ENCODE peak calls at places on chromosome 12, in eight cellular contexts. One of them, this sample, is unnamed.

GRCh38 chr12:96908170-96908675 is 1.2 kb downstream of the NEDD1 start:
- DNase-seq in right lobe of liver: no peak
- DNase-seq in lung: no peak
- DNase-seq in Karpas-422: no peak
- DNase-seq in tibial artery: no peak
- DNase-seq in effector memory CD4-positive, alpha-beta T cell: no peak
- DNase-seq in uterus: no peak
- DNase-seq in osteoblast: no peak
- DNase-seq in this sample: no peak

GRCh38 chr12:252634-253033 is 10.0 kb downstream of the SLC6A13 start:
- DNase-seq in right lobe of liver: no peak
- DNase-seq in lung: peak; percentile 23
- DNase-seq in Karpas-422: no peak
- DNase-seq in tibial artery: no peak
- DNase-seq in effector memory CD4-positive, alpha-beta T cell: no peak
- DNase-seq in uterus: no peak
- DNase-seq in osteoblast: no peak
- DNase-seq in this sample: no peak

GRCh38 chr12:93776581-93777018 is 99.4 kb downstream of the CRADD start:
- DNase-seq in right lobe of liver: no peak
- DNase-seq in lung: no peak
- DNase-seq in Karpas-422: no peak
- DNase-seq in tibial artery: no peak
- DNase-seq in effector memory CD4-positive, alpha-beta T cell: no peak
- DNase-seq in uterus: no peak
- DNase-seq in osteoblast: peak; percentile 54
- DNase-seq in this sample: no peak

GRCh38 chr12:83042441-83043215 is 355.9 kb downstream of the TMTC2 start:
- DNase-seq in right lobe of liver: no peak
- DNase-seq in lung: no peak
- DNase-seq in Karpas-422: no peak
- DNase-seq in tibial artery: no peak
- DNase-seq in effector memory CD4-positive, alpha-beta T cell: no peak
- DNase-seq in uterus: no peak
- DNase-seq in osteoblast: no peak
- DNase-seq in this sample: no peak

GRCh38 chr12:10718279-10718821 is 4.8 kb downstream of the YBX3 start:
- DNase-seq in right lobe of liver: no peak
- DNase-seq in lung: no peak
- DNase-seq in Karpas-422: no peak
- DNase-seq in tibial artery: no peak
- DNase-seq in effector memory CD4-positive, alpha-beta T cell: no peak
- DNase-seq in uterus: no peak
- DNase-seq in osteoblast: peak; percentile 77
- DNase-seq in this sample: no peak

GRCh38 chr12:43285248-43285647 is 266.8 kb downstream of the ADAMTS20 start:
- DNase-seq in right lobe of liver: no peak
- DNase-seq in lung: no peak
- DNase-seq in Karpas-422: no peak
- DNase-seq in tibial artery: no peak
- DNase-seq in effector memory CD4-positive, alpha-beta T cell: no peak
- DNase-seq in uterus: peak; percentile 23
- DNase-seq in osteoblast: no peak
- DNase-seq in this sample: no peak

GRCh38 chr12:121676190-121676589 is 6.7 kb upstream of the MORN3 start:
- DNase-seq in right lobe of liver: no peak
- DNase-seq in lung: no peak
- DNase-seq in Karpas-422: no peak
- DNase-seq in tibial artery: no peak
- DNase-seq in effector memory CD4-positive, alpha-beta T cell: no peak
- DNase-seq in uterus: no peak
- DNase-seq in osteoblast: peak; percentile 73
- DNase-seq in this sample: no peak

GRCh38 chr12:120225852-120226640 is 25.1 kb upstream of the RPLP0 start:
- DNase-seq in right lobe of liver: no peak
- DNase-seq in lung: peak; percentile 82
- DNase-seq in Karpas-422: no peak
- DNase-seq in tibial artery: no peak
- DNase-seq in effector memory CD4-positive, alpha-beta T cell: no peak
- DNase-seq in uterus: no peak
- DNase-seq in osteoblast: peak; percentile 73
- DNase-seq in this sample: peak; percentile 88

GRCh38 chr12:84507914-84508313 is 404.7 kb downstream of the SLC6A15 start:
- DNase-seq in right lobe of liver: no peak
- DNase-seq in lung: no peak
- DNase-seq in Karpas-422: no peak
- DNase-seq in tibial artery: no peak
- DNase-seq in effector memory CD4-positive, alpha-beta T cell: no peak
- DNase-seq in uterus: no peak
- DNase-seq in osteoblast: no peak
- DNase-seq in this sample: no peak

GRCh38 chr12:18320036-18320617 is 58.8 kb downstream of the PIK3C2G start:
- DNase-seq in right lobe of liver: no peak
- DNase-seq in lung: no peak
- DNase-seq in Karpas-422: peak; percentile 63
- DNase-seq in tibial artery: no peak
- DNase-seq in effector memory CD4-positive, alpha-beta T cell: no peak
- DNase-seq in uterus: no peak
- DNase-seq in osteoblast: peak; percentile 48
- DNase-seq in this sample: no peak

GRCh38 chr12:40907115-40907521 is 214.9 kb downstream of the CNTN1 start:
- DNase-seq in right lobe of liver: no peak
- DNase-seq in lung: no peak
- DNase-seq in Karpas-422: no peak
- DNase-seq in tibial artery: no peak
- DNase-seq in effector memory CD4-positive, alpha-beta T cell: no peak
- DNase-seq in uterus: no peak
- DNase-seq in osteoblast: no peak
- DNase-seq in this sample: no peak

GRCh38 chr12:62848418-62848817 is 86.5 kb downstream of the PPM1H start:
- DNase-seq in right lobe of liver: no peak
- DNase-seq in lung: no peak
- DNase-seq in Karpas-422: no peak
- DNase-seq in tibial artery: no peak
- DNase-seq in effector memory CD4-positive, alpha-beta T cell: no peak
- DNase-seq in uterus: no peak
- DNase-seq in osteoblast: peak; percentile 92
- DNase-seq in this sample: no peak

DNA sequence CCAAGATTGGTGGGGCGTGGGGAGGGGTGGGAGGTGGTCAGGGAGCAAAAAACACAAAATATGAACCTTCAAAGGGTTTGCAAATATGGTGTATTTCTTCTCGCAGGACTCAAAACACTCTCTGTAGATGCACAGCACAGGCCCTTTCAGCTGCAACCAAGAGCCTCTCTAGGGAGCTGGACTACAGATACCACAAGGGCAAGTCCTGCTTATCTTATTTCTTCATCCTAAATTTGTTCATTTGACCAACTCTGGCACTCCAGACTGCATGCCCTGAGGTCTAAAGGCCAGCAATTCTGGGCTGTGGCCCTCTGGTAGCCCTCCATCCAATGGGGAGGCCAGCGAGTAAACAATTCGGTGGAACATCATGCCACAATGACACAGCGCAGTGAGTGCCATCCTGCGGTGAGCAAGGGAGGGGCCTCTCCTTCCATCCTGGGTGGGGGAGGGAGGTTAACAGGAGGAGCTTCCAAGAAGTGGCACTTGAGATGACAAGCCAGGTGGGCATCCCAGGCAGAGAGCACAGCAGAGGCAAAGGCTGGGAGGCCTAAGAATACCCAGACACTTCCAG is 616 bp upstream of the SELPLG start:
- DNase-seq in right lobe of liver: peak; percentile 42
- DNase-seq in lung: peak; percentile 58
- DNase-seq in Karpas-422: peak; percentile 73
- DNase-seq in tibial artery: no peak
- DNase-seq in effector memory CD4-positive, alpha-beta T cell: peak; percentile 28
- DNase-seq in uterus: no peak
- DNase-seq in osteoblast: no peak
- DNase-seq in this sample: no peak
- H3K4me3 ChIP-seq in right lobe of liver: no peak overlapping the region
- H3K4me3 ChIP-seq in lung: no peak overlapping the region
- H3K4me3 ChIP-seq in Karpas-422: peak overlapping the region; percentile 58
- H3K4me3 ChIP-seq in tibial artery: no peak overlapping the region
- H3K4me3 ChIP-seq in effector memory CD4-positive, alpha-beta T cell: peak overlapping the region; percentile 84
- H3K4me3 ChIP-seq in uterus: no peak overlapping the region
- H3K4me3 ChIP-seq in osteoblast: no peak overlapping the region
- H3K4me3 ChIP-seq in this sample: no peak overlapping the region

GRCh38 chr12:124664395-124665111 is 97.1 kb upstream of the NCOR2 start:
- DNase-seq in right lobe of liver: no peak
- DNase-seq in lung: no peak
- DNase-seq in Karpas-422: no peak
- DNase-seq in tibial artery: no peak
- DNase-seq in effector memory CD4-positive, alpha-beta T cell: no peak
- DNase-seq in uterus: no peak
- DNase-seq in osteoblast: peak; percentile 62
- DNase-seq in this sample: no peak
- H3K27ac ChIP-seq in right lobe of liver: no peak overlapping the region
- H3K27ac ChIP-seq in lung: peak overlapping the region; percentile 58
- H3K27ac ChIP-seq in Karpas-422: no peak overlapping the region
- H3K27ac ChIP-seq in tibial artery: no peak overlapping the region
- H3K27ac ChIP-seq in effector memory CD4-positive, alpha-beta T cell: no peak overlapping the region
- H3K27ac ChIP-seq in uterus: no peak overlapping the region
- H3K27ac ChIP-seq in osteoblast: no peak overlapping the region
- H3K27ac ChIP-seq in this sample: no peak overlapping the region

GRCh38 chr12:9132008-9132535 is 16.4 kb upstream of the A2M start:
- DNase-seq in right lobe of liver: no peak
- DNase-seq in lung: no peak
- DNase-seq in Karpas-422: no peak
- DNase-seq in tibial artery: no peak
- DNase-seq in effector memory CD4-positive, alpha-beta T cell: no peak
- DNase-seq in uterus: no peak
- DNase-seq in osteoblast: peak; percentile 45
- DNase-seq in this sample: no peak

GRCh38 chr12:9130244-9130643 is 14.5 kb upstream of the A2M start:
- DNase-seq in right lobe of liver: no peak
- DNase-seq in lung: no peak
- DNase-seq in Karpas-422: no peak
- DNase-seq in tibial artery: no peak
- DNase-seq in effector memory CD4-positive, alpha-beta T cell: no peak
- DNase-seq in uterus: no peak
- DNase-seq in osteoblast: no peak
- DNase-seq in this sample: no peak

GRCh38 chr12:9134981-9135628 is 19.4 kb upstream of the A2M start:
- DNase-seq in right lobe of liver: no peak
- DNase-seq in lung: no peak
- DNase-seq in Karpas-422: peak; percentile 73
- DNase-seq in tibial artery: no peak
- DNase-seq in effector memory CD4-positive, alpha-beta T cell: no peak
- DNase-seq in uterus: no peak
- DNase-seq in osteoblast: no peak
- DNase-seq in this sample: no peak

GRCh38 chr12:9133243-9133938 is 17.7 kb upstream of the A2M start:
- DNase-seq in right lobe of liver: no peak
- DNase-seq in lung: no peak
- DNase-seq in Karpas-422: no peak
- DNase-seq in tibial artery: no peak
- DNase-seq in effector memory CD4-positive, alpha-beta T cell: no peak
- DNase-seq in uterus: no peak
- DNase-seq in osteoblast: no peak
- DNase-seq in this sample: no peak

DNA sequence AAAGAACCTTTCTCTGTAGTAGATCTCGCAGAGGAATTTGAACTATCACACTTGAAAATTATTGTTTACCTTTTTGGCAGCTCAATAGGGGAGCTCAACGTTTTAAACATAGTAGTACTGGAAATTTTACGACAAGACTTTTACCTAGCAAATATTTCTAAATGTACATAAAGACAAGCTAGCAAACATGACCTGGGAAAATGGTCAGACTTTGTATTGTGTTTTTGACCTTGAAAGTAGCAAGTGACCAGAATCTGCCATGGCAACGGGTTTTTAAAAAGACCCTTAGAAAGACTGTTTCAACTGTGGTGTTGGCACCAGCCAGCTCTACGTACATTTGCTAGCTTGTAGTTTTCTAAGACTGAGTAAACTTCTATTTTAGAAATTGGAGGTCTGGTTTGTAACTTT is 20.2 kb upstream of the A2M start:
- DNase-seq in right lobe of liver: no peak
- DNase-seq in lung: no peak
- DNase-seq in Karpas-422: no peak
- DNase-seq in tibial artery: no peak
- DNase-seq in effector memory CD4-positive, alpha-beta T cell: no peak
- DNase-seq in uterus: no peak
- DNase-seq in osteoblast: no peak
- DNase-seq in this sample: no peak
- H3K4me3 ChIP-seq in right lobe of liver: no peak overlapping the region
- H3K4me3 ChIP-seq in lung: no peak overlapping the region
- H3K4me3 ChIP-seq in Karpas-422: no peak overlapping the region
- H3K4me3 ChIP-seq in tibial artery: no peak overlapping the region
- H3K4me3 ChIP-seq in effector memory CD4-positive, alpha-beta T cell: no peak overlapping the region
- H3K4me3 ChIP-seq in uterus: no peak overlapping the region
- H3K4me3 ChIP-seq in osteoblast: no peak overlapping the region
- H3K4me3 ChIP-seq in this sample: no peak overlapping the region

GRCh38 chr12:27614386-27614785 is 81.9 kb upstream of the REP15 start:
- DNase-seq in right lobe of liver: no peak
- DNase-seq in lung: no peak
- DNase-seq in Karpas-422: no peak
- DNase-seq in tibial artery: no peak
- DNase-seq in effector memory CD4-positive, alpha-beta T cell: no peak
- DNase-seq in uterus: no peak
- DNase-seq in osteoblast: no peak
- DNase-seq in this sample: no peak

GRCh38 chr12:27614866-27615265 is 81.4 kb upstream of the REP15 start:
- DNase-seq in right lobe of liver: no peak
- DNase-seq in lung: no peak
- DNase-seq in Karpas-422: no peak
- DNase-seq in tibial artery: no peak
- DNase-seq in effector memory CD4-positive, alpha-beta T cell: no peak
- DNase-seq in uterus: no peak
- DNase-seq in osteoblast: no peak
- DNase-seq in this sample: no peak

GRCh38 chr12:27618836-27619235 is 77.4 kb upstream of the REP15 start:
- DNase-seq in right lobe of liver: no peak
- DNase-seq in lung: no peak
- DNase-seq in Karpas-422: no peak
- DNase-seq in tibial artery: no peak
- DNase-seq in effector memory CD4-positive, alpha-beta T cell: no peak
- DNase-seq in uterus: no peak
- DNase-seq in osteoblast: no peak
- DNase-seq in this sample: no peak

GRCh38 chr12:27616356-27617150 is 79.7 kb upstream of the REP15 start:
- DNase-seq in right lobe of liver: no peak
- DNase-seq in lung: no peak
- DNase-seq in Karpas-422: no peak
- DNase-seq in tibial artery: no peak
- DNase-seq in effector memory CD4-positive, alpha-beta T cell: no peak
- DNase-seq in uterus: no peak
- DNase-seq in osteoblast: no peak
- DNase-seq in this sample: no peak

DNA sequence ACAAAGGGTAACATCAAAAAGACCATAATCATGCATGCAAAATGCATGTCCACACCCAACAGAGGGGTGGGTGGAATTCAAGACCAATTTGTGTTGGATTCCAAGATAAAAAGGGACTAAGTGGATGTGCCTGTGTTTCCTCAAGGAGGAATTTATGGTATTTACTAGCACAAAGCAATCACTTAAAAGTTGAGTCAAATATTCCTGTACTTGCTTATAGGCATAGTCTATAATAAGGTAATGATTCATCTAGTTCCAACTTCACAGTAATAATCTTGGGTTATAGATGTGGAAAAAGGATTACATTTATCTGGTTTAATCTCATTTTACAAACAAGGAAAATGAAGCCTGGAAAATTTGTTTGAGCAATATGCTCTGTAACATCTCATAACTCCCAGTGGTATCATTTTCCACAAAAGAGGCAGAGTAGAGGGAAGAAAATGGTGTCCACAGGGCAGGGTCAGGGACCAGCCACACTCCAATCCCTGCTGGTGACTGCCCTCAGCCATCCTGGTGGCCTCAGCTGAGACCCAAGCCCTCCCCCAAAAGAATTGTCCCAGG is 80.8 kb upstream of the REP15 start:
- DNase-seq in right lobe of liver: no peak
- DNase-seq in lung: no peak
- DNase-seq in Karpas-422: no peak
- DNase-seq in tibial artery: no peak
- DNase-seq in effector memory CD4-positive, alpha-beta T cell: no peak
- DNase-seq in uterus: no peak
- DNase-seq in osteoblast: peak; percentile 80
- DNase-seq in this sample: no peak
- H3K27ac ChIP-seq in right lobe of liver: no peak overlapping the region
- H3K27ac ChIP-seq in lung: no peak overlapping the region
- H3K27ac ChIP-seq in Karpas-422: no peak overlapping the region
- H3K27ac ChIP-seq in tibial artery: peak overlapping the region; percentile 29
- H3K27ac ChIP-seq in effector memory CD4-positive, alpha-beta T cell: no peak overlapping the region
- H3K27ac ChIP-seq in uterus: no peak overlapping the region
- H3K27ac ChIP-seq in osteoblast: peak overlapping the region; percentile 89
- H3K27ac ChIP-seq in this sample: no peak overlapping the region

This sample was measured in colonic mucosa.